ENCODE peak calls at places on chromosomes 5 and 9, in four cellular contexts. S, Q, A and Z are unnamed samples.
A peak's percentile ranks its signal among the peaks of the same experiment; 100 is the strongest.

GRCh38 chr5:75567710-75568109 is 43.5 kb upstream of the ANKDD1B start:
- DNase-seq in S (peak; percentile 47), Q (peak; percentile 81), A (no peak), Z (no peak)

GRCh38 chr9:107638922-107639321 is 149.4 kb upstream of the KLF4 start:
- DNase-seq in S (peak; percentile 62), Q (peak; percentile 43), A (peak; percentile 69), Z (no peak)

GRCh38 chr9:89154218-89154617 is 24.4 kb downstream of the SHC3 start:
- DNase-seq in S (no peak), Q (no peak), A (no peak), Z (no peak)

GRCh38 chr9:136352682-136353081 is 10.9 kb downstream of the DNLZ start:
- DNase-seq in S (no peak), Q (no peak), A (no peak), Z (peak; percentile 81)

GRCh38 chr5:56676091-56676768 is 139.1 kb upstream of the MAP3K1 start:
- DNase-seq in S (no peak), Q (peak; percentile 53), A (no peak), Z (no peak)

GRCh38 chr5:139804800-139805397 is 9.3 kb downstream of the PSD2 start:
- DNase-seq in S (no peak), Q (no peak), A (no peak), Z (no peak)

GRCh38 chr5:23977996-23978395 is 470.6 kb downstream of the PRDM9 start:
- DNase-seq in S (no peak), Q (peak; percentile 25), A (no peak), Z (peak; percentile 10)

GRCh38 chr5:88875609-88876234 is 7.3 kb downstream of the MEF2C start:
- DNase-seq in S (peak; percentile 49), Q (no peak), A (no peak), Z (no peak)

GRCh38 chr9:109248133-109248581 is 72.7 kb downstream of the EPB41L4B start:
- DNase-seq in S (no peak), Q (no peak), A (no peak), Z (peak; percentile 45)

GRCh38 chr9:131270171-131271015 is 5.9 kb downstream of the FAM78A start:
- DNase-seq in S (no peak), Q (no peak), A (no peak), Z (peak; percentile 74)

GRCh38 chr9:72022846-72023245 is 37.6 kb downstream of the C9orf57 start:
- DNase-seq in S (peak; percentile 71), Q (peak; percentile 61), A (no peak), Z (no peak)